ENCODE peak calls at places on chromosomes 13 and 19, in five cellular contexts. T is stomach, S is thoracic aorta, I is pancreas, F is ovary. L is an unnamed sample.

GRCh38 chr19:1725100-1726064 is 27.9 kb upstream of the ONECUT3 start:
- DNase-seq in I (no peak), T (peak), F (no peak), S (no peak), L (no peak)

GRCh38 chr19:6333439-6333838 is at the start of gene ACER1:
- DNase-seq in F (no peak), S (no peak), I (no peak), T (no peak), L (no peak)

GRCh38 chr13:101881593-101881992 is 429.1 kb downstream of the ITGBL1 start:
- DNase-seq in I (no peak), S (no peak), F (no peak), T (no peak), L (no peak)

GRCh38 chr19:12802267-12803106 is 618 bp downstream of the THSD8 start:
- DNase-seq in F (peak), S (no peak), T (no peak), I (no peak), L (no peak)

GRCh38 chr13:105806335-105806920 is 729.0 kb downstream of the EFNB2 start:
- DNase-seq in S (no peak), T (no peak), I (no peak), F (no peak), L (no peak)

GRCh38 chr13:56902276-56902675 is 238.4 kb upstream of the PRR20A start:
- DNase-seq in S (no peak), F (no peak), I (no peak), T (no peak), L (no peak)

GRCh38 chr13:68056816-68057710 is 826.9 kb upstream of the PCDH9 start:
- DNase-seq in F (no peak), I (no peak), S (no peak), T (no peak), L (no peak)

GRCh38 chr19:28603453-28603852 is 609.5 kb downstream of the UQCRFS1 start:
- DNase-seq in I (no peak), F (no peak), T (no peak), S (no peak), L (no peak)

GRCh38 chr19:4991996-4992698 is 23.2 kb downstream of the KDM4B start:
- DNase-seq in I (no peak), S (no peak), F (no peak), T (no peak), L (no peak)

GRCh38 chr19:34678421-34678820 is 943 bp downstream of the ZNF302 start:
- DNase-seq in S (no peak), T (no peak), F (no peak), I (peak), L (no peak)

GRCh38 chr19:34678085-34678412 is 571 bp downstream of the ZNF302 start:
- DNase-seq in T (no peak), F (no peak), S (no peak), I (no peak), L (no peak)

GRCh38 chr19:34677386-34678084 is at the start of gene ZNF302:
- DNase-seq in F (peak), S (peak), I (peak), T (peak), L (peak)

GRCh38 chr19:34675919-34676318 is 1.0 kb downstream of the SCGB2B2 start:
- DNase-seq in T (no peak), I (no peak), F (no peak), S (no peak), L (no peak)

DNA sequence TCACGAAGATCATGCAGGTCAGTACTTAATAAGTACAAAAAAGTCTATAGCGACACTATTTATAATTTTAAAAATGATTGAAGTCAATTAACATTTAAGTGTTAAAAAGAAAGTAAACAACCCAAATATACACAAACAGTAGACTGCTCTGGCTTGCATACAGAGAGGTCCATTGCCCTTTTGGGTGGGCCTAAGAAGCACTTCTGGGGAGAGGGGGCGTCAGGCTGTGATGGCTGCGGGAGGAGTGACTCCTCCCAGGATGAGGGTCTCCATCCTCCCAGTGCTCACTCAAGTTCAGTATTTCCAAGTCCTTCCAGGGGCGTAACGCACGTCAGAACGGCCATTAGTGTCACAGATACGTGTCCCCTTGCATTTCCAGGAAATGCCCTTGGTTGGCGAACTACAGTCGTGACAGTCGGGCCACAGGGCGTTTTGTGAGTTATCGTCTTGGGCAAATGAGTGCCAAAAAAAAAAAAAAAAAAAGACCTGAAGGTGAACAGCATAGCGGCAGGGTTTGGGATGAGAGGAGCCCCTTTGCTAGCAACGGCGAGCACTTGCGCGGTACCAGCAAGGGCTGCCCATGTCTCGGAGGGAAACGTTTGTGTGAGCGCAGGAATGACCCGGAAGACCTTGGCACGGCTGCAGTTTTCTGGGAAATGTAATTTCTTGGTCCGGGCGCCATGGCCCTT is at the start of gene SCGB2B2:
- DNase-seq in T (no peak), F (no peak), S (no peak), I (peak), L (no peak)
- TF ChIP-seq CTCF in T (no peak), F (no peak), S (no peak), I (no peak), L (peak)

DNA sequence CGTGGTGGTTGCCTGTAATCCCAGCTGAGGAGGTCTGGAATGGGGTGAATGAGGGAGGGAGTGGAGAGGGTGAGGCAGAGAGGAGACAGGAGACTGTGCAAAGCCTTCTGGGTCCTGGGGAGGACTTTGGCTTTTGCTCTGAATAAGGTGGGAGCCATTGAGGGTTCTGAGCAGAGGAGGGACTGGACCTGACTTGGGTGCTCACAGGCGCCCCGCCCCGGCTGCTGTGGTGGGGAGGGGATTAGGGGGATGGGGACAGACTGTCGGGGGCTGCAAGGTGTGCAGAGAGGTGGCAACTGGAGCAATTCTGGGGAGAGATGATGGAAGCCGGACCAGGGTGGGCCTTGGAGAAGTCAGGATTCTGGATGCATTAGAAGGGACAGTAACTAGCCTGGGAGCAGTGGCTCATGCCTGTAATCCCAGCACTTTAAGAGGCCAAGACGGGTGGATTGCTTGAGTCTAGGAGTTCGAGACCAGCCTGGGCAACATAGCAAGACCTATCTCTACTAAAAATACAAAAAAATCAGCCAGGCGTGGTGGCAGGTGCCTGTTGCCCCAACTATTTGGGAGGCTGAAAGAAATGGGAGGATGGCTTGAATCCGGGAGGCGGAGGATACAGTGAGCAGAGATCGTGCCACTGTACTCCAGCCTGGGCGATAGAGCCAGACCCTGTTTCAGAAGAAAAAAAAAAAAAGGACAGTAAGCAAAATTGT is 16.1 kb upstream of the NANOS3 start:
- DNase-seq in F (no peak), S (no peak), I (no peak), T (no peak), L (no peak)
- H3K4me3 ChIP-seq in F (no peak), S (no peak), I (no peak), T (no peak), L (no peak)

GRCh38 chr13:42075517-42075916 is 27.1 kb downstream of the DGKH start:
- DNase-seq in F (no peak), S (no peak), T (no peak), I (no peak), L (no peak)
- TF ChIP-seq CTCF in F (no peak), S (no peak), T (no peak), I (no peak), L (no peak)

GRCh38 chr19:44942067-44942571 is at the start of gene APOC4:
- DNase-seq in F (no peak), S (no peak), I (no peak), T (no peak), L (no peak)
- H3K4me3 ChIP-seq in F (no peak), S (no peak), I (no peak), T (no peak), L (no peak)

GRCh38 chr19:10554760-10555612 is 10.8 kb downstream of the KRI1 start:
- DNase-seq in T (no peak), F (no peak), S (no peak), I (no peak), L (no peak)
- TF ChIP-seq CTCF in T (no peak), F (no peak), S (no peak), I (no peak), L (no peak)

L was measured in AG04449.